ENCODE peak calls at places on chromosomes 7 and 10, in five cellular contexts. Z, G, I, L and V are unnamed samples.

GRCh38 chr10:9814285-9814866 is 1203.3 kb upstream of the CELF2 start:
- DNase-seq in Z (no peak), G (no peak), I (no peak), L (no peak), V (no peak)

GRCh38 chr7:2386964-2387669 is 16.3 kb upstream of the CHST12 start:
- DNase-seq in Z (no peak), G (no peak), I (no peak), L (no peak), V (no peak)

GRCh38 chr10:132523561-132524442 is 13.8 kb upstream of the INPP5A start:
- DNase-seq in Z (no peak), G (no peak), I (no peak), L (no peak), V (peak; percentile 3)

GRCh38 chr7:123154231-123154860 is 45.4 kb downstream of the SLC13A1 start:
- DNase-seq in Z (peak; percentile 76), G (peak; percentile 86), I (peak; percentile 89), L (peak; percentile 84), V (peak; percentile 72)

GRCh38 chr10:15737635-15738034 is 17.9 kb upstream of the ITGA8 start:
- DNase-seq in Z (no peak), G (peak; percentile 8), I (no peak), L (no peak), V (no peak)

GRCh38 chr7:74233655-74234280 is 20.4 kb downstream of the RFC2 start:
- DNase-seq in Z (no peak), G (no peak), I (peak; percentile 71), L (no peak), V (no peak)

GRCh38 chr10:32244421-32245207 is 102.3 kb downstream of the EPC1 start:
- DNase-seq in Z (no peak), G (no peak), I (peak; percentile 41), L (no peak), V (no peak)

GRCh38 chr10:71436268-71436922 is 39.7 kb downstream of the CDH23 start:
- DNase-seq in Z (no peak), G (no peak), I (no peak), L (no peak), V (peak; percentile 52)

GRCh38 chr10:31906039-31906438 is 22.6 kb downstream of the ARHGAP12 start:
- DNase-seq in Z (no peak), G (no peak), I (no peak), L (no peak), V (no peak)

GRCh38 chr7:157318015-157318706 is 18.6 kb upstream of the DNAJB6 start:
- DNase-seq in Z (no peak), G (peak; percentile 76), I (no peak), L (no peak), V (no peak)

GRCh38 chr7:100122067-100122466 is 2.6 kb downstream of the CNPY4 start:
- DNase-seq in Z (peak; percentile 20), G (no peak), I (no peak), L (no peak), V (no peak)

GRCh38 chr7:108420482-108420908 is 35.7 kb downstream of the NRCAM start:
- DNase-seq in Z (no peak), G (no peak), I (no peak), L (no peak), V (no peak)

GRCh38 chr7:45684910-45685618 is 110.9 kb downstream of the ADCY1 start:
- DNase-seq in Z (no peak), G (no peak), I (no peak), L (no peak), V (no peak)

GRCh38 chr7:1725199-1725701 is 55.2 kb downstream of the ELFN1 start:
- DNase-seq in Z (peak; percentile 43), G (no peak), I (peak; percentile 19), L (peak; percentile 45), V (peak; percentile 76)

GRCh38 chr7:128389085-128389814 is 20.5 kb downstream of the IMPDH1 start:
- DNase-seq in Z (no peak), G (no peak), I (no peak), L (no peak), V (no peak)

GRCh38 chr7:140928491-140929309 is 4.0 kb upstream of the BRAF start:
- DNase-seq in Z (no peak), G (peak; percentile 72), I (no peak), L (no peak), V (no peak)

GRCh38 chr10:125859128-125859817 is 21.8 kb downstream of the DHX32 start:
- DNase-seq in Z (no peak), G (no peak), I (no peak), L (no peak), V (no peak)

GRCh38 chr10:61902448-61903183 is 1.1 kb downstream of the ARID5B start:
- DNase-seq in Z (peak; percentile 42), G (peak; percentile 95), I (peak; percentile 68), L (peak; percentile 60), V (no peak)

GRCh38 chr7:139186146-139186545 is 44.9 kb upstream of the UBN2 start:
- DNase-seq in Z (no peak), G (no peak), I (no peak), L (no peak), V (no peak)

GRCh38 chr10:100567249-100567648 is 31.5 kb downstream of the HIF1AN start:
- DNase-seq in Z (no peak), G (no peak), I (no peak), L (no peak), V (no peak)

GRCh38 chr10:132175907-132176581 is 10.7 kb upstream of the DPYSL4 start:
- DNase-seq in Z (no peak), G (peak; percentile 53), I (no peak), L (no peak), V (no peak)

GRCh38 chr7:130910949-130911944 is 177.2 kb upstream of the KLF14 start:
- DNase-seq in Z (no peak), G (peak; percentile 55), I (no peak), L (no peak), V (no peak)

GRCh38 chr10:33453081-33453850 is 118.8 kb upstream of the NRP1 start:
- DNase-seq in Z (no peak), G (peak; percentile 100), I (no peak), L (no peak), V (no peak)

GRCh38 chr7:32154797-32155196 is 84.6 kb upstream of the PDE1C start:
- DNase-seq in Z (peak; percentile 30), G (no peak), I (no peak), L (no peak), V (peak; percentile 67)

GRCh38 chr7:69365588-69366241 is 232.6 kb upstream of the AUTS2 start:
- DNase-seq in Z (peak; percentile 3), G (no peak), I (peak; percentile 61), L (no peak), V (no peak)

GRCh38 chr10:17075510-17075909 is 54.1 kb downstream of the CUBN start:
- DNase-seq in Z (no peak), G (peak; percentile 81), I (peak; percentile 65), L (no peak), V (no peak)

GRCh38 chr10:17075975-17076374 is 53.6 kb downstream of the CUBN start:
- DNase-seq in Z (no peak), G (no peak), I (peak; percentile 5), L (no peak), V (no peak)

GRCh38 chr10:17076626-17077025 is 53.0 kb downstream of the CUBN start:
- DNase-seq in Z (no peak), G (no peak), I (no peak), L (no peak), V (no peak)

GRCh38 chr10:17077905-17078289 is 51.7 kb downstream of the CUBN start:
- DNase-seq in Z (no peak), G (no peak), I (no peak), L (no peak), V (no peak)

DNA sequence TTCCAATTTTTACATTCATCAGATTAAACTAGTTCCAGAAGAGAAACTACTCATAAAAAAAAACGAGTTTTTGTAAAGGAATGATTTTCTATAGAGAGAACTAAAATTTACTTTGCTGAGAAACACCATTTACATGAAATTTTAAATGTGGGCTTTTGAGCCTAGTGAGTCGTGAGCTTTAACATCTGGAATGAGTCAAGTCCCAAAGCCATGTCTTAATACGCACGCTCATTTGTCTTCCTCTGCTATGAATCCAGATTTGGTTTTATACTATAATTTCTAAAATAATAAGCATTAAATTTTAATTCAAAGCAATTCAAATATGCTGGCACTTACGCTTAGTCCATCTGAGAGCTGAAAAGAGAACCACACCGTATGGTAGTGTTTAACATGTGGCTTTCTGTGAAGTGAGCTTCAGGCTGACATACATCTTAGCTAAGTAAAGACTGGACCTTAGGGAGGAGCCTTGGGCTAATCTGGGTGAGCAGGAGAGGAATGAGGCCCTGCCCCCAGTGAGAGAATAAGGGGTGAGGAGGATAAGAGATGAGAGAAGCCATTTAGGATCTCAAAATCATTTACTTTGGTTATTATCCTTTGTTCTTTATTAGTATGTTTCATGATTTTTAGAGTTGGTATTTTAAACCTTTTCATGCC is 52.2 kb downstream of the CUBN start:
- DNase-seq in Z (no peak), G (no peak), I (no peak), L (no peak), V (no peak)
- TF ChIP-seq CTCF in Z (no peak), G (no peak), I (no peak), L (no peak), V (no peak)

GRCh38 chr7:105267244-105267643 is 121.5 kb downstream of the SRPK2 start:
- DNase-seq in Z (no peak), G (no peak), I (no peak), L (no peak), V (no peak)

GRCh38 chr7:105270117-105270516 is 118.6 kb downstream of the SRPK2 start:
- DNase-seq in Z (no peak), G (no peak), I (no peak), L (no peak), V (no peak)

GRCh38 chr7:105269397-105269796 is 119.3 kb downstream of the SRPK2 start:
- DNase-seq in Z (no peak), G (no peak), I (no peak), L (no peak), V (no peak)

GRCh38 chr7:105268511-105269392 is 120.0 kb downstream of the SRPK2 start:
- DNase-seq in Z (no peak), G (peak; percentile 54), I (peak; percentile 63), L (no peak), V (no peak)

DNA sequence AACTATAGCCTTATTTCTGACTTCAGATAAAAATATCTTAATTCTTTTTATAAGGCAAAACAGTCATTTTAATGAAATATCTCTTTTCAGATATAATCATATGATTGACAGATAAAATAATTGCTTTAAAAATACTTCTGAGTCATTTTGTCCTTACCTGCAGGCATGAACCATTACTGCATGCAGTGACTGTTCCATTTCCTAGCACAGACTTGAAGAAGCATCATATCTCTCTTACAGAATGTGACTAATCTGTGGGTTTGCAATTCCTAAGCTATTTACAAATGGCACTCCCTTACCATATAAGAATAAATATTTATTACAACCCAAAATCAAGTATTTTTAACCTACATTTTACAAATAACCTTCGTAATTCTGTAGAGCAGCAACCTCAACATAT is 120.7 kb downstream of the SRPK2 start:
- DNase-seq in Z (no peak), G (peak; percentile 84), I (peak; percentile 21), L (no peak), V (no peak)
- H3K4me1 ChIP-seq in Z (peaks cover 36% of the 10 kb centered on the region), G (peaks cover 37% of the 10 kb centered on the region), I (peaks cover 14% of the 10 kb centered on the region), L (peaks cover 26% of the 10 kb centered on the region), V (peaks cover 27% of the 10 kb centered on the region)

GRCh38 chr10:78974409-78975317 is 94.1 kb upstream of the ZMIZ1 start:
- DNase-seq in Z (no peak), G (peak; percentile 95), I (peak; percentile 76), L (peak; percentile 44), V (peak; percentile 45)
- TF ChIP-seq CTCF in Z (peak; percentile 13), G (peak; percentile 100), I (peak; percentile 63), L (peak; percentile 18), V (peak; percentile 48)

DNA sequence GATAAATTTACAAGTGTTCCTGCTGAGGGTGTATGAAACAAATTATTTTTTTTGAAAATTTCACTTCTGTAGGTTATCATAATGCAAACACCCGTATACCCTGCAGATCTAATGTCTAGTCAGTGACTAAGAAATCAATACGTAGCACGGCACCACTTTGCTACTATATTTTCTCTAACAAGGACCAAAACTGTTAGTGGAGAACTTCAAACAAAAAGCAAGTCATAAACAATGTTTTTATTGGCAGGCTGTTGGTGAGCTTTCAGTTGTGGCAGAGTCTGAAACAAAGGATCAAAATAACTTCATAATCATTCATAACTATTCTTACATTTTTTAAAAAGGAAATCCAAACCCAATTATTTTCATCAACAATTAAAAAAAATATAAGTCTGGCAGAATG is 11.8 kb downstream of the SEM1 start:
- DNase-seq in Z (no peak), G (no peak), I (no peak), L (no peak), V (no peak)
- H3K4me1 ChIP-seq in Z (peaks cover 9% of the 10 kb centered on the region), G (peaks cover 45% of the 10 kb centered on the region), I (no peaks in the 10 kb centered on the region), L (peaks cover 24% of the 10 kb centered on the region), V (peaks cover 6% of the 10 kb centered on the region)